ENCODE peak calls at places on chromosomes 4 and X, in four cellular contexts. One of them, this sample, is unnamed.
A peak's percentile ranks its signal among the peaks of the same experiment; 100 is the strongest.

GRCh38 chr4:38368612-38369011 is 295.4 kb upstream of the KLF3 start:
- DNase-seq in HepG2: no peak
- DNase-seq in H1: no peak
- DNase-seq in GM12878: no peak
- DNase-seq in this sample: no peak

GRCh38 chr4:169922632-169923276 is 103.4 kb downstream of the MFAP3L start:
- DNase-seq in H1: no peak
- DNase-seq in GM12878: no peak
- DNase-seq in HepG2: no peak
- DNase-seq in this sample: no peak

GRCh38 chr4:4254666-4255065 is 6.6 kb upstream of the TMEM128 start:
- DNase-seq in GM12878: no peak
- DNase-seq in HepG2: peak; percentile 34
- DNase-seq in H1: no peak
- DNase-seq in this sample: no peak

GRCh38 chr4:169611157-169611556 is 1.2 kb downstream of the NEK1 start:
- DNase-seq in GM12878: no peak
- DNase-seq in HepG2: no peak
- DNase-seq in H1: no peak
- DNase-seq in this sample: no peak

GRCh38 chrX:9676311-9676710 is 89.3 kb downstream of the GPR143 start:
- DNase-seq in GM12878: no peak
- DNase-seq in H1: no peak
- DNase-seq in HepG2: no peak
- DNase-seq in this sample: no peak

GRCh38 chr4:60605651-60606354 is 594.3 kb upstream of the ADGRL3 start:
- DNase-seq in GM12878: no peak
- DNase-seq in H1: no peak
- DNase-seq in HepG2: no peak
- DNase-seq in this sample: no peak

GRCh38 chr4:152946460-152946859 is 10.3 kb downstream of the FHDC1 start:
- DNase-seq in H1: no peak
- DNase-seq in HepG2: no peak
- DNase-seq in GM12878: no peak
- DNase-seq in this sample: no peak

GRCh38 chr4:65668201-65669007 is 1.9 kb downstream of the EPHA5 start:
- DNase-seq in GM12878: no peak
- DNase-seq in H1: peak; percentile 53
- DNase-seq in HepG2: no peak
- DNase-seq in this sample: peak; percentile 8

GRCh38 chr4:176313596-176314341 is 6.0 kb upstream of the SPCS3 start:
- DNase-seq in H1: no peak
- DNase-seq in GM12878: no peak
- DNase-seq in HepG2: no peak
- DNase-seq in this sample: no peak

GRCh38 chrX:110322603-110323002 is 4.7 kb upstream of the AMMECR1 start:
- DNase-seq in H1: no peak
- DNase-seq in HepG2: no peak
- DNase-seq in GM12878: no peak
- DNase-seq in this sample: no peak

DNA sequence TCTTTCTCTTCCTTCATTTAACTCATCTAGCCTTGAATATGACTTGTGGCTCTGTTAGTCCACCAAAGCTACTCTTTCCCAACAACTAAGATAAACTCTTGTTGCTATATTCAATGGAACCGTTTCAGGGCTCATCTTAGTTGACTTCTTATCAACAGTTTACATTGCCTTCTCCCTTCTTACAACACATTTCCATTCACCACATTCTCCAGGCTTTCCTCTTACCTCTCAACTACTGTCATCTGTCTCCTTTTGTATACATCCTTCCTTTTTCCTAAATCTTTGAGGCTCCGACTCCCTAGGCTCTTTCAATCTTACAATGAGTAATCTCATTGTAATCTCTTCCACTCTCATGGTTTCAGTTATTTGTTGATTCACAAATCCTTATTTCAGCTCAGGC is 58.5 kb downstream of the NCAPG start:
- DNase-seq in HepG2: no peak
- DNase-seq in GM12878: no peak
- DNase-seq in H1: no peak
- DNase-seq in this sample: no peak
- TF ChIP-seq TCF12 in HepG2: no peak
- TF ChIP-seq TCF12 in GM12878: no peak
- TF ChIP-seq TCF12 in H1: no peak
- TF ChIP-seq TCF12 in this sample: no peak

DNA sequence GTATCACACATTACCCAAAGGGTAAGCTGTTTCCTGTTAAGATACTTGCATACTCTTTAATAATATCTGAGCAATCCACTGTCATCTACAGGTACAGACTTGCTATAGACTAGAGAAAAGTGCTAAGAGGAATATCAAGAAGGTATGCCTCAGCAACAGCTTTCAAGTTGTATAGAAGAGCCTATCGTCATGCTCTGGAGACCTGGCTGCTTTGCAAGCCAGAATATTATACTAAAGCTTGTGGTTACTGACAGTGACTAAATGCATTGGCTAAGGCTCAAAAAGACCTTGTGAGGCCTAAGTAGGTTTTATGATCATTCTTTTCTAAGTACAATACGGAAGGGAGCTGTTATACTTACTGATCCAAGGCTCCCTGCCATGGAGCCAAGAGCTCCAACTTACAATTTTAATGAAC is 11.3 kb downstream of the LAMP2 start:
- DNase-seq in H1: no peak
- DNase-seq in HepG2: no peak
- DNase-seq in GM12878: peak; percentile 12
- DNase-seq in this sample: no peak
- TF ChIP-seq TCF12 in H1: no peak
- TF ChIP-seq TCF12 in HepG2: no peak
- TF ChIP-seq TCF12 in GM12878: no peak
- TF ChIP-seq TCF12 in this sample: peak; percentile 58

GRCh38 chrX:17567821-17568220 is 169.5 kb upstream of the SCML1 start:
- DNase-seq in GM12878: no peak
- DNase-seq in H1: no peak
- DNase-seq in HepG2: no peak
- DNase-seq in this sample: no peak
- TF ChIP-seq TCF12 in GM12878: no peak
- TF ChIP-seq TCF12 in H1: no peak
- TF ChIP-seq TCF12 in HepG2: no peak
- TF ChIP-seq TCF12 in this sample: no peak

GRCh38 chr4:3111461-3111860 is 37.0 kb downstream of the HTT start:
- DNase-seq in GM12878: no peak
- DNase-seq in HepG2: no peak
- DNase-seq in H1: no peak
- DNase-seq in this sample: no peak

GRCh38 chr4:3106339-3107186 is 32.1 kb downstream of the HTT start:
- DNase-seq in HepG2: peak; percentile 67
- DNase-seq in GM12878: peak; percentile 79
- DNase-seq in H1: peak; percentile 96
- DNase-seq in this sample: peak; percentile 88

GRCh38 chr4:3108211-3108610 is 33.7 kb downstream of the HTT start:
- DNase-seq in H1: no peak
- DNase-seq in HepG2: no peak
- DNase-seq in GM12878: no peak
- DNase-seq in this sample: no peak

GRCh38 chr4:3112241-3112978 is 37.9 kb downstream of the HTT start:
- DNase-seq in HepG2: no peak
- DNase-seq in GM12878: no peak
- DNase-seq in H1: no peak
- DNase-seq in this sample: no peak

GRCh38 chr4:3107271-3108185 is 33.0 kb downstream of the HTT start:
- DNase-seq in HepG2: no peak
- DNase-seq in GM12878: no peak
- DNase-seq in H1: no peak
- DNase-seq in this sample: no peak
- TF ChIP-seq TCF12 in HepG2: no peak
- TF ChIP-seq TCF12 in GM12878: no peak
- TF ChIP-seq TCF12 in H1: no peak
- TF ChIP-seq TCF12 in this sample: no peak

DNA sequence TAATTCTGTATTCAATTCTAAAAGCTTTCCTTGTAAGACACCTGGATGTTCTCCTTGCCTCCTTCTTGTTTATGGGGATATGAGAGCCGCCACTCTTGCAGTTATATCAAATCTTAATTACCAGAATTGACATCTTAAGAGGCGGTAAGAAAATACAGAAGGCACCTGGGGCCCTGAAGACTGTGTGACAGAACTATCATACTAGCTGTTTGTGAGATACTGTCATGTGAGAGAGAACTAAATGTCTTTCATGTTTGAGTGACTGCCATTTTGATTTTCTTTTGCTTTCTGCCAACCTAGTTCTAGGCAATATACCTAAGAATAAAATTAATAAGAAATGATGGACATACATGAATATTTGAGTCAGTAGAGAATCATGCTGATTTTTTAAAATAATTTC is 340.2 kb upstream of the SMIM31 start:
- DNase-seq in HepG2: no peak
- DNase-seq in H1: no peak
- DNase-seq in GM12878: no peak
- DNase-seq in this sample: no peak
- TF ChIP-seq TCF12 in HepG2: no peak
- TF ChIP-seq TCF12 in H1: no peak
- TF ChIP-seq TCF12 in GM12878: no peak
- TF ChIP-seq TCF12 in this sample: no peak

GRCh38 chr4:78244691-78245485 is 187.8 kb downstream of the FRAS1 start:
- DNase-seq in HepG2: no peak
- DNase-seq in GM12878: no peak
- DNase-seq in H1: no peak
- DNase-seq in this sample: no peak

GRCh38 chr4:78247541-78248285 is 190.6 kb downstream of the FRAS1 start:
- DNase-seq in H1: no peak
- DNase-seq in GM12878: no peak
- DNase-seq in HepG2: no peak
- DNase-seq in this sample: no peak

GRCh38 chr4:78237360-78237759 is 180.2 kb downstream of the FRAS1 start:
- DNase-seq in GM12878: no peak
- DNase-seq in H1: no peak
- DNase-seq in HepG2: no peak
- DNase-seq in this sample: peak; percentile 48

GRCh38 chr4:78242071-78242470 is 184.9 kb downstream of the FRAS1 start:
- DNase-seq in GM12878: no peak
- DNase-seq in HepG2: no peak
- DNase-seq in H1: no peak
- DNase-seq in this sample: no peak
- TF ChIP-seq TCF12 in GM12878: no peak
- TF ChIP-seq TCF12 in HepG2: no peak
- TF ChIP-seq TCF12 in H1: no peak
- TF ChIP-seq TCF12 in this sample: peak; percentile 10

This sample was measured in SK-N-SH.